ENCODE peak calls at places on chromosomes 7 and 10, in six cellular contexts. R is CD8-positive, alpha-beta T cell; P is fibroblast of the aortic adventitia; J is progenitor cell of endocrine pancreas; L is AG09309; B is BJ. Y is an unnamed sample.

GRCh38 chr10:19918800-19919199 is 102.6 kb downstream of the PLXDC2 start:
- DNase-seq in R (no peak), L (no peak), J (no peak), B (no peak), P (peak; percentile 22), Y (peak; percentile 27)

GRCh38 chr7:133355325-133355708 is 102.4 kb downstream of the EXOC4 start:
- DNase-seq in J (no peak), R (no peak), P (peak; percentile 93), L (no peak), B (no peak), Y (peak; percentile 64)

GRCh38 chr10:68096913-68097509 is 12.3 kb upstream of the MYPN start:
- DNase-seq in R (no peak), B (peak; percentile 73), L (peak; percentile 78), J (no peak), P (peak; percentile 90), Y (peak; percentile 92)

GRCh38 chr7:1321411-1322239 is 89.0 kb downstream of the UNCX start:
- DNase-seq in J (no peak), B (no peak), L (no peak), P (no peak), R (no peak), Y (no peak)

GRCh38 chr10:48468130-48468790 is 136.6 kb downstream of the ARHGAP22 start:
- DNase-seq in P (no peak), B (no peak), R (no peak), J (no peak), L (no peak), Y (no peak)

GRCh38 chr7:129649128-129649690 is 37.7 kb downstream of the NRF1 start:
- DNase-seq in L (no peak), R (no peak), B (no peak), J (no peak), P (no peak), Y (no peak)

GRCh38 chr7:49931627-49932026 is 158.2 kb downstream of the VWC2 start:
- DNase-seq in L (no peak), J (no peak), P (no peak), R (no peak), B (no peak), Y (no peak)

GRCh38 chr7:78020131-78020873 is 221.7 kb downstream of the PHTF2 start:
- DNase-seq in J (no peak), R (peak; percentile 18), B (peak; percentile 41), L (peak; percentile 75), P (peak; percentile 89), Y (peak; percentile 81)

GRCh38 chr7:117259626-117260025 is 63.2 kb downstream of the WNT2 start:
- DNase-seq in L (no peak), R (no peak), J (no peak), B (no peak), P (peak; percentile 81), Y (peak; percentile 44)

GRCh38 chr10:22437620-22438588 is 92.6 kb downstream of the SPAG6 start:
- DNase-seq in J (peak; percentile 16), L (no peak), P (peak; percentile 43), R (no peak), B (no peak), Y (peak; percentile 58)

GRCh38 chr10:100519321-100520051 is at the start of gene SEC31B:
- DNase-seq in P (no peak), B (no peak), L (no peak), R (no peak), J (peak; percentile 37), Y (no peak)

GRCh38 chr10:100520811-100521210 is 1.1 kb upstream of the SEC31B start:
- DNase-seq in J (no peak), B (no peak), P (peak; percentile 63), R (no peak), L (no peak), Y (peak; percentile 45)

GRCh38 chr10:100518761-100519241 is 860 bp downstream of the SEC31B start:
- DNase-seq in R (peak; percentile 71), L (no peak), J (peak; percentile 56), P (peak; percentile 75), B (no peak), Y (peak; percentile 67)

GRCh38 chr10:100515612-100516011 is 4.0 kb downstream of the SEC31B start:
- DNase-seq in B (no peak), P (no peak), L (no peak), J (no peak), R (no peak), Y (no peak)

DNA sequence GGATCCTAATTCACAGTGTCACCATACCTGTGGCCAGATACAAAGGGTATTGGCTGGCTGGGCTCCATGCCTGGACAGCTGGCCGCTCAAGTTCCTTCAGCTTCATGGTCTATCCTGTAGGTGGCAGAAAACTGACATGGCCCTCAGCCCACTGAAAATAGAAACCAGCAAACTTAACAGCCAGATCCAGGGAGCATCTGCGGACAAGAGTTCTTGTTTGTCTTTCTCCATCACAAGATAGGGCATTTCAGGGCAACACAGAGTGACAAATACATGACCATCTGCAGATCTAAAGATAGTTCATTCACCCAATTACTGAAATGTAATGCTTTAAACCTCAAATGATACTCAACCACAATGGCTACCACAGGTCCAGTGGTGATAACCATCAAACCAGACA is 2.8 kb downstream of the SEC31B start:
- DNase-seq in J (no peak), B (no peak), R (no peak), P (no peak), L (no peak), Y (no peak)
- TF ChIP-seq CTCF in J (peak; percentile 33), B (peak; percentile 2), R (no peak), P (no peak), L (peak; percentile 17), Y (peak; percentile 37)

DNA sequence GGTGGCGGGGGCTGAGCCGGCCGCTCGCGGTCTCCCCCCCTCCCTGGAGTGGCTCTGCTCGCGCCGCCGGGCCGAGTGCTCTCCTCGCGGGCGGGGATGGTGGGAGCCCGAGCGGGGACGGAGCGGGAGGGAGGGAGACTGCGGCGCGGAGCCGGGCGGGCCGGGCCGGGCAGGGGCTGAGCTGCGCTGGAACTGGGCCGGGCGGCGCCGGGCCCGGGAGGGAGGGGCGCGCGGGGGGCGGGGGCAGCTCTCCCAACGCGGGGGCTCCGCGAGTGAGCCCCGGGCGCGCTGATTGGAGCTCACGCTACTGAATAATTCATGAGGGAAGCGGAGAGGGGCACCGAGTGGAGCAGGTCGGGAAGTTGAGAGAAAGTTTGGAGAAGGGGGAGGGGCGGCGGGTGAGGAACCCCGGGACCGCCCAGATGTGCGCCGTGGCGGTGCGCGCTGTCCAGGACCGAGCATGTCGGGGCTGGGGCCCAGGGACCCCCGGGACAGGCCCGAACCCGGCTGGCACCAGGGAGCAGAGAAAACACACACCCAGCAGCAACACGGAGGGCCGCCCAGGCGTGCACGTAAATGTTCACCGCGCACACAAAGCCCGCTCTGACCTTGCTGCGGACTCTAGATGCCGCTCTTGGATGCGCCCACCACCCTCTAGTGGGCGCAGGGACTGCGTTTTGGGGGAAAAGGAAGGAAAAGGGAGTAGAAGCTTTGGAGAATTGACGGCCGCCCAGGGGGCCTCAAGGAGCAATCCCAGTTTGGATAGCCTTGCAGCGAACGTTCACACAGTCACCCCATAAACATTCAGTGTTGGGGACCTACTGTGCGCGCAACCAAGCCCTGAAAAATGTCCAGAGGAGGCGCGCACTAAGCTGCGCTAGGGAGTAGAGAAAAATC is at the start of gene EPHB4:
- DNase-seq in L (no peak), R (no peak), J (peak; percentile 84), B (peak; percentile 32), P (peak; percentile 87), Y (peak; percentile 91)
- TF ChIP-seq CTCF in L (peak; percentile 54), R (no peak), J (peak; percentile 64), B (peak; percentile 67), P (peak; percentile 72), Y (peak; percentile 68)

GRCh38 chr7:34158754-34159153 is 253.4 kb downstream of the BMPER start:
- DNase-seq in L (no peak), R (no peak), B (no peak), J (no peak), P (no peak), Y (no peak)
- TF ChIP-seq CTCF in L (no peak), R (no peak), B (no peak), J (peak; percentile 37), P (peak; percentile 25), Y (peak; percentile 14)

DNA sequence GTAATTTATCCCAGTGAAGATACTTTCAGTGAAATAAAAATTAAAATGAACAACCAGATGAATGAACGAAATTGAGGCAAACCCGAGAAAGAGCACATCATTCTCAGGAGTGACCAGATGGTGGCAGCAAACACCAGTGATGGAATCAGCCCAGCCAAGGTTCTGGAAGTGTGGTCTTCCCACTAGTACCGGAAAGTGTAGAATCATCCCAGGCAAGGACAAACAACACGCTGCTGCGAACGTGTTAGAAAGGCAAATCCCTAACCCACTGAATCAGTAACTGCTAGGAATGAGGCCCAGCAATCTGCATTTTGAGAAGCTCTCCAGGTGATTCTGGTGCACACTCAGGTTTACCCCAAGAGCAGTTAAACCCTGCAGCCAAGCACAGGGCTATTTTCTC is 15.5 kb upstream of the SLC18A3 start:
- DNase-seq in R (no peak), P (peak; percentile 82), L (no peak), J (no peak), B (no peak), Y (peak; percentile 51)
- TF ChIP-seq CTCF in R (peak; percentile 60), P (peak; percentile 83), L (peak; percentile 83), J (peak; percentile 87), B (peak; percentile 82), Y (peak; percentile 77)

GRCh38 chr7:71591876-71592275 is 459.9 kb downstream of the GALNT17 start:
- DNase-seq in B (no peak), R (no peak), L (no peak), P (no peak), J (no peak), Y (no peak)
- TF ChIP-seq CTCF in B (no peak), R (no peak), L (no peak), P (no peak), J (no peak), Y (no peak)